ENCODE peak calls at places on chromosomes 7 and 10, in nine cellular contexts. K is activated CD4-positive, alpha-beta T cell treated with anti-CD3 and anti-CD28 coated beads, Interleukin-2, amount 50 U/mL, for 24 hours; J is heart right ventricle; G is Daoy; W is sigmoid colon; Q is fibroblast of the aortic adventitia; T is cardiac fibroblast; S is NCI-H82; D is T-helper 1 cell. A is an unnamed sample.

GRCh38 chr7:14505906-14506305 is 396.6 kb downstream of the DGKB start:
- DNase-seq in S (no peak), D (no peak), T (no peak), G (no peak), Q (no peak), J (no peak), W (no peak), K (no peak), A (no peak)

GRCh38 chr7:43482679-43483252 is 100.1 kb upstream of the STK17A start:
- DNase-seq in G (no peak), Q (no peak), W (no peak), D (no peak), T (no peak), J (no peak), S (no peak), K (no peak), A (no peak)

GRCh38 chr10:130242483-130242882 is 106.3 kb downstream of the GLRX3 start:
- DNase-seq in S (no peak), J (no peak), T (no peak), D (no peak), K (no peak), Q (no peak), W (no peak), G (no peak), A (no peak)

GRCh38 chr10:70135684-70136083 is 3.1 kb upstream of the AIFM2 start:
- DNase-seq in W (peak), K (no peak), S (no peak), T (no peak), J (no peak), G (no peak), Q (no peak), D (no peak), A (peak)

GRCh38 chr7:45576249-45576929 is 2.2 kb downstream of the ADCY1 start:
- DNase-seq in J (no peak), S (peak), W (peak), G (no peak), Q (peak), D (no peak), K (no peak), T (peak), A (no peak)

GRCh38 chr10:6988654-6989053 is 408.6 kb upstream of the PRKCQ start:
- DNase-seq in D (no peak), K (no peak), T (no peak), W (no peak), S (no peak), G (peak), Q (no peak), J (no peak), A (no peak)

GRCh38 chr7:51350195-51350896 is 33.7 kb upstream of the COBL start:
- DNase-seq in J (no peak), T (no peak), W (no peak), K (no peak), S (peak), Q (no peak), G (peak), D (no peak), A (peak)

GRCh38 chr7:35604595-35604994 is 90.3 kb downstream of the HERPUD2 start:
- DNase-seq in T (no peak), Q (no peak), K (no peak), W (no peak), J (no peak), D (no peak), G (no peak), S (no peak), A (no peak)

GRCh38 chr10:30557884-30558283 is 71.7 kb downstream of the LYZL2 start:
- DNase-seq in W (no peak), K (no peak), G (peak), T (peak), S (no peak), J (no peak), Q (peak), D (no peak), A (no peak)

GRCh38 chr7:66333443-66333842 is 128.3 kb downstream of the TPST1 start:
- DNase-seq in D (no peak), S (no peak), W (no peak), T (no peak), Q (no peak), K (no peak), J (no peak), G (no peak), A (no peak)

GRCh38 chr7:42932861-42933591 is 850 bp downstream of the MRPL32 start:
- DNase-seq in W (no peak), G (peak), J (peak), K (no peak), Q (peak), S (peak), D (no peak), T (peak), A (no peak)